ENCODE peak calls at places on chromosomes 2 and 18, in four cellular contexts. One of them, this sample, is unnamed.

GRCh38 chr2:11075221-11075620 is 80.0 kb upstream of the SLC66A3 start:
- DNase-seq in MG63: no peak
- DNase-seq in fibroblast of lung: no peak
- DNase-seq in astrocyte of the spinal cord: no peak
- DNase-seq in this sample: no peak

GRCh38 chr2:64804651-64805050 is 150.9 kb upstream of the SERTAD2 start:
- DNase-seq in fibroblast of lung: no peak
- DNase-seq in MG63: no peak
- DNase-seq in astrocyte of the spinal cord: peak
- DNase-seq in this sample: no peak

GRCh38 chr2:132977812-132978529 is 308.0 kb upstream of the LYPD1 start:
- DNase-seq in astrocyte of the spinal cord: peak
- DNase-seq in MG63: peak
- DNase-seq in fibroblast of lung: peak
- DNase-seq in this sample: no peak

GRCh38 chr18:61898576-61899205 is 5.9 kb upstream of the RNF152 start:
- DNase-seq in MG63: no peak
- DNase-seq in astrocyte of the spinal cord: no peak
- DNase-seq in fibroblast of lung: no peak
- DNase-seq in this sample: no peak

GRCh38 chr18:23964282-23965238 is 50.0 kb upstream of the TTC39C start:
- DNase-seq in MG63: no peak
- DNase-seq in fibroblast of lung: no peak
- DNase-seq in astrocyte of the spinal cord: no peak
- DNase-seq in this sample: no peak

GRCh38 chr2:28435796-28436425 is 43.3 kb downstream of the FOSL2 start:
- DNase-seq in MG63: no peak
- DNase-seq in fibroblast of lung: no peak
- DNase-seq in astrocyte of the spinal cord: no peak
- DNase-seq in this sample: no peak

GRCh38 chr2:126979039-126979438 is 80.3 kb downstream of the TEX51 start:
- DNase-seq in MG63: no peak
- DNase-seq in astrocyte of the spinal cord: no peak
- DNase-seq in fibroblast of lung: no peak
- DNase-seq in this sample: no peak

GRCh38 chr2:180618570-180618969 is 361.8 kb upstream of the UBE2E3 start:
- DNase-seq in MG63: no peak
- DNase-seq in fibroblast of lung: peak
- DNase-seq in astrocyte of the spinal cord: peak
- DNase-seq in this sample: no peak

GRCh38 chr2:70403267-70404053 is 101.6 kb upstream of the FAM136A start:
- DNase-seq in fibroblast of lung: no peak
- DNase-seq in MG63: no peak
- DNase-seq in astrocyte of the spinal cord: no peak
- DNase-seq in this sample: no peak

GRCh38 chr2:168639501-168639900 is 162.9 kb upstream of the NOSTRIN start:
- DNase-seq in fibroblast of lung: peak
- DNase-seq in MG63: no peak
- DNase-seq in astrocyte of the spinal cord: peak
- DNase-seq in this sample: no peak

GRCh38 chr2:3522851-3523481 is 3.6 kb upstream of the ADI1 start:
- DNase-seq in MG63: no peak
- DNase-seq in astrocyte of the spinal cord: no peak
- DNase-seq in fibroblast of lung: peak
- DNase-seq in this sample: no peak

GRCh38 chr2:39033980-39034379 is 86.9 kb downstream of the SOS1 start:
- DNase-seq in fibroblast of lung: peak
- DNase-seq in MG63: no peak
- DNase-seq in astrocyte of the spinal cord: no peak
- DNase-seq in this sample: no peak

GRCh38 chr2:10521356-10521755 is 73.2 kb upstream of the ODC1 start:
- DNase-seq in fibroblast of lung: no peak
- DNase-seq in astrocyte of the spinal cord: no peak
- DNase-seq in MG63: no peak
- DNase-seq in this sample: no peak

GRCh38 chr2:166384774-166385173 is 9.0 kb upstream of the SCN9A start:
- DNase-seq in astrocyte of the spinal cord: peak
- DNase-seq in fibroblast of lung: peak
- DNase-seq in MG63: no peak
- DNase-seq in this sample: no peak

GRCh38 chr2:59181347-59181746 is 940.2 kb upstream of the FANCL start:
- DNase-seq in MG63: no peak
- DNase-seq in fibroblast of lung: no peak
- DNase-seq in astrocyte of the spinal cord: peak
- DNase-seq in this sample: no peak
- H3K4me3 ChIP-seq in MG63: no peak
- H3K4me3 ChIP-seq in fibroblast of lung: no peak
- H3K4me3 ChIP-seq in astrocyte of the spinal cord: no peak
- H3K4me3 ChIP-seq in this sample: no peak

DNA sequence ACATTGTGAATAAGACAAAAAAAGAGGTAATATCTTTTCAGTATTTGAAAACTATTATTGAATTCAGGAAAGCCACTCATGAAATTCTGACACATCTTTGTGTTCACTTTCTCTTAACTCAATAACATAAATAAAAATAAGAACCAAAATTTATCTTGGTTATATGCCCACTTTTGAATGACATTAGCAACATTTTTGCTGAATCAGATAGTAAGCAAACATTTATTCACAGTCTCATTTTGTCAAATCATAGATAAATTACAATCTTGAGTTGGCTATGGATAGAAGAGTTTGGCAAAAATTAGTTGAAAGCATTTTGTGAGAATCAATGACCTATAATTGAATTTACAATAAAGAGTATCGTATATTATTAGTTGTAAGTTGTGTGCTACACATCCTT is 545.1 kb upstream of the PKDCC start:
- DNase-seq in MG63: no peak
- DNase-seq in fibroblast of lung: no peak
- DNase-seq in astrocyte of the spinal cord: no peak
- DNase-seq in this sample: no peak
- H3K4me3 ChIP-seq in MG63: no peak
- H3K4me3 ChIP-seq in fibroblast of lung: no peak
- H3K4me3 ChIP-seq in astrocyte of the spinal cord: no peak
- H3K4me3 ChIP-seq in this sample: no peak

GRCh38 chr2:111905990-111906735 is 7.8 kb downstream of the MERTK start:
- DNase-seq in MG63: no peak
- DNase-seq in astrocyte of the spinal cord: peak
- DNase-seq in fibroblast of lung: no peak
- DNase-seq in this sample: no peak
- H3K4me3 ChIP-seq in MG63: no peak
- H3K4me3 ChIP-seq in astrocyte of the spinal cord: no peak
- H3K4me3 ChIP-seq in fibroblast of lung: no peak
- H3K4me3 ChIP-seq in this sample: no peak

DNA sequence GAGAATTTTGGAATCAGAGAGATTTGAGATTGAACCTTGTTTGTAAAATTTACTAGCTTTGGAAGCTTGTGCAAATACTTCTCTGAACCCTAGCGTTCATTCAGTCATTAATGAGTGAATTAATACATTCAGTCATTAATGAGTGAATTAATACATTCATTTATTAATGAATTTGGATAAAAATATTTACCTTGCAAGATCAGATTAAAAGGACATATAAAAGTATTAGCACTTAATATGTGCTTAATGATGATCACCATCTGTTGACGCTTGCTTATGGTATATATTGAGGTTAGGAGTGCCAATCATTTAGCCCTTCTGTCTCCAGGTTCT is 26.9 kb downstream of the EML4 start:
- DNase-seq in astrocyte of the spinal cord: no peak
- DNase-seq in MG63: no peak
- DNase-seq in fibroblast of lung: no peak
- DNase-seq in this sample: no peak
- H3K4me3 ChIP-seq in astrocyte of the spinal cord: no peak
- H3K4me3 ChIP-seq in MG63: no peak
- H3K4me3 ChIP-seq in fibroblast of lung: no peak
- H3K4me3 ChIP-seq in this sample: no peak

GRCh38 chr2:189657867-189658266 is 3.4 kb upstream of the ASNSD1 start:
- DNase-seq in astrocyte of the spinal cord: peak
- DNase-seq in fibroblast of lung: no peak
- DNase-seq in MG63: no peak
- DNase-seq in this sample: peak

GRCh38 chr2:189658808-189659207 is 2.5 kb upstream of the ASNSD1 start:
- DNase-seq in fibroblast of lung: no peak
- DNase-seq in MG63: no peak
- DNase-seq in astrocyte of the spinal cord: no peak
- DNase-seq in this sample: no peak

GRCh38 chr2:189660803-189661147 is 484 bp upstream of the ASNSD1 start:
- DNase-seq in astrocyte of the spinal cord: no peak
- DNase-seq in MG63: no peak
- DNase-seq in fibroblast of lung: no peak
- DNase-seq in this sample: no peak

GRCh38 chr2:189659734-189660133 is 1.5 kb upstream of the ASNSD1 start:
- DNase-seq in fibroblast of lung: no peak
- DNase-seq in astrocyte of the spinal cord: no peak
- DNase-seq in MG63: no peak
- DNase-seq in this sample: no peak

DNA sequence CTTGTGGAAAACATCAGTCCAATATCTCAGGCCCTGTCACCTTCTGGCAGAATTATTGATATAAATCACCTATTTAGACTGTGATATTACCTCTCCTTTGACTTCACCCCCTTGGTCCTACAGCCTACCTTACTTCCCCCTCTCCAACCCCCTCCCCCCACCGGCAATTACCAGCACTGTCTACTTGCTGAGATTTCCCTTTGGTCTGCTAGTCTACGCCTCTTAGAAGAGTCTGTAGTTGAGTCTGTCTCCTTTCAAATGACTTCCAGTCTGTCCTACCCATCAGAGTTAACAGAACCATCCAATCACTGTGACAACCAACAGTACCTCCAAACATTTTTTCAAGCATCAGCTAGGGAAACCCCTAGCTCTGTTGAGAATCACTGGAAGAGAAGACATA is 3.0 kb upstream of the ASNSD1 start:
- DNase-seq in fibroblast of lung: no peak
- DNase-seq in MG63: no peak
- DNase-seq in astrocyte of the spinal cord: no peak
- DNase-seq in this sample: no peak
- H3K4me3 ChIP-seq in fibroblast of lung: no peak
- H3K4me3 ChIP-seq in MG63: no peak
- H3K4me3 ChIP-seq in astrocyte of the spinal cord: no peak
- H3K4me3 ChIP-seq in this sample: no peak

This sample was measured in retinal pigment epithelial cell.